ENCODE peak calls at places on chromosomes 3 and 15, in ten cellular contexts. V is activated CD8-positive, alpha-beta memory T cell treated with anti-CD3 and anti-CD28 coated beads, Interleukin-2, amount 50 U/mL, for 48 hours; C is activated T-helper 1 cell treated with Interleukin-2 at 50 U/mL for 16 hours; Y is AG10803; M is heart left ventricle; N is activated B cell treated with CpG ODN at 0.5 μM for 24 hours; K is COR-L47; H is substantia nigra; X is activated naive CD4-positive, alpha-beta T cell; Z is posterior cingulate gyrus. W is an unnamed sample.

GRCh38 chr15:65835452-65835851 is 33.8 kb upstream of the RAB11A start:
- DNase-seq in V (no peak), C (no peak), Y (no peak), M (no peak), N (no peak), K (no peak), H (no peak), X (no peak), Z (no peak), W (no peak)

GRCh38 chr3:132180337-132180791 is 136.8 kb upstream of the ACP3 start:
- DNase-seq in V (no peak), C (no peak), Y (peak), M (no peak), N (no peak), K (peak), H (no peak), X (no peak), Z (no peak), W (no peak)

GRCh38 chr3:143538577-143538981 is 309.7 kb downstream of the SLC9A9 start:
- DNase-seq in V (no peak), C (no peak), Y (peak), M (no peak), N (no peak), K (no peak), H (no peak), X (no peak), Z (no peak), W (no peak)

GRCh38 chr3:182692021-182692420 is 101.3 kb upstream of the ATP11B start:
- DNase-seq in V (no peak), C (no peak), Y (no peak), M (no peak), N (no peak), K (no peak), H (no peak), X (no peak), Z (no peak), W (no peak)

GRCh38 chr3:73707772-73708171 is 83.0 kb upstream of the PDZRN3 start:
- DNase-seq in V (no peak), C (no peak), Y (peak), M (no peak), N (no peak), K (no peak), H (no peak), X (no peak), Z (no peak), W (no peak)

GRCh38 chr3:171145866-171146265 is 119.3 kb upstream of the SLC2A2 start:
- DNase-seq in V (no peak), C (no peak), Y (no peak), M (no peak), N (no peak), K (no peak), H (no peak), X (no peak), Z (no peak), W (no peak)

GRCh38 chr15:69782809-69783208 is 314.9 kb downstream of the TLE3 start:
- DNase-seq in V (no peak), C (no peak), Y (no peak), M (no peak), N (no peak), K (no peak), H (no peak), X (no peak), Z (no peak), W (peak)

GRCh38 chr15:78929536-78930264 is 15.1 kb downstream of the CTSH start:
- DNase-seq in V (no peak), C (no peak), Y (no peak), M (no peak), N (no peak), K (no peak), H (no peak), X (no peak), Z (no peak), W (no peak)

GRCh38 chr3:42982645-42983412 is 3.7 kb downstream of the GASK1A start:
- DNase-seq in V (no peak), C (no peak), Y (no peak), M (no peak), N (no peak), K (no peak), H (no peak), X (no peak), Z (no peak), W (no peak)

GRCh38 chr3:196073188-196073838 is 8.6 kb downstream of the TFRC start:
- DNase-seq in V (no peak), C (peak), Y (peak), M (no peak), N (peak), K (peak), H (peak), X (no peak), Z (peak), W (peak)

GRCh38 chr3:172608575-172608974 is 85.3 kb upstream of the TNFSF10 start:
- DNase-seq in V (no peak), C (no peak), Y (no peak), M (no peak), N (no peak), K (no peak), H (no peak), X (no peak), Z (no peak), W (no peak)

GRCh38 chr3:117306299-117306698 is 596.7 kb downstream of the TUSC7 start:
- DNase-seq in V (no peak), C (no peak), Y (no peak), M (no peak), N (no peak), K (no peak), H (no peak), X (no peak), Z (no peak), W (no peak)